ENCODE peak calls at places on chromosomes 3 and 15, in nine cellular contexts. G, I, K, Q, W, E, N, L and X are unnamed samples.

GRCh38 chr15:53808058-53808703 is 48.7 kb upstream of the WDR72 start:
- DNase-seq in G (no peak), I (no peak), K (peak; percentile 13), Q (peak; percentile 13), W (peak; percentile 2), E (no peak), N (no peak), L (no peak), X (no peak)

GRCh38 chr3:156206157-156206556 is 85.8 kb downstream of the KCNAB1 start:
- DNase-seq in G (no peak), I (no peak), K (no peak), Q (no peak), W (no peak), E (no peak), N (no peak), L (no peak), X (no peak)

GRCh38 chr3:94869059-94869547 is 806.2 kb downstream of the NSUN3 start:
- DNase-seq in G (no peak), I (no peak), K (no peak), Q (no peak), W (no peak), E (no peak), N (no peak), L (no peak), X (no peak)

GRCh38 chr3:141076821-141077571 is 25.8 kb downstream of the SPSB4 start:
- DNase-seq in G (peak; percentile 57), I (peak; percentile 53), K (no peak), Q (no peak), W (peak; percentile 48), E (peak; percentile 52), N (peak; percentile 21), L (peak; percentile 61), X (peak; percentile 42)

GRCh38 chr3:4524423-4524769 is 31.2 kb downstream of the ITPR1 start:
- DNase-seq in G (no peak), I (no peak), K (peak; percentile 95), Q (no peak), W (peak; percentile 88), E (no peak), N (no peak), L (no peak), X (no peak)

GRCh38 chr3:45676248-45677044 is 12.8 kb upstream of the SACM1L start:
- DNase-seq in G (no peak), I (no peak), K (no peak), Q (no peak), W (no peak), E (no peak), N (no peak), L (no peak), X (no peak)

GRCh38 chr3:107367353-107367752 is 9.9 kb upstream of the CCDC54 start:
- DNase-seq in G (no peak), I (no peak), K (peak; percentile 95), Q (no peak), W (peak; percentile 74), E (no peak), N (no peak), L (no peak), X (no peak)

GRCh38 chr3:46934508-46935167 is 41.9 kb downstream of the CCDC12 start:
- DNase-seq in G (no peak), I (peak; percentile 71), K (peak; percentile 85), Q (peak; percentile 13), W (peak; percentile 70), E (peak; percentile 69), N (no peak), L (no peak), X (no peak)

GRCh38 chr3:23004971-23005370 is 198.2 kb upstream of the UBE2E2 start:
- DNase-seq in G (no peak), I (no peak), K (peak; percentile 95), Q (peak; percentile 38), W (peak; percentile 76), E (no peak), N (no peak), L (no peak), X (no peak)

GRCh38 chr3:47283596-47284364 is 1.0 kb downstream of the KLHL18 start:
- DNase-seq in G (no peak), I (no peak), K (peak; percentile 17), Q (no peak), W (no peak), E (no peak), N (peak; percentile 39), L (peak; percentile 62), X (peak; percentile 10)

GRCh38 chr3:127710473-127710941 is 37.8 kb downstream of the ABTB1 start:
- DNase-seq in G (no peak), I (no peak), K (peak; percentile 81), Q (no peak), W (no peak), E (no peak), N (no peak), L (peak; percentile 21), X (no peak)

GRCh38 chr15:62389887-62390792 is 225.1 kb upstream of the C2CD4B start:
- DNase-seq in G (peak; percentile 35), I (peak; percentile 72), K (peak; percentile 70), Q (no peak), W (peak; percentile 82), E (peak; percentile 78), N (peak; percentile 42), L (peak; percentile 69), X (peak; percentile 81)

GRCh38 chr3:58683001-58683845 is 16.6 kb upstream of the FAM3D start:
- DNase-seq in G (no peak), I (no peak), K (peak; percentile 23), Q (no peak), W (no peak), E (no peak), N (no peak), L (no peak), X (no peak)

GRCh38 chr15:89665449-89666146 is 10.3 kb upstream of the KIF7 start:
- DNase-seq in G (peak; percentile 23), I (peak; percentile 70), K (peak; percentile 55), Q (no peak), W (peak; percentile 73), E (peak; percentile 76), N (no peak), L (peak; percentile 64), X (peak; percentile 79)

GRCh38 chr3:59436164-59436958 is 386.5 kb upstream of the CFAP20DC start:
- DNase-seq in G (no peak), I (no peak), K (no peak), Q (no peak), W (no peak), E (no peak), N (no peak), L (no peak), X (no peak)

GRCh38 chr3:49910409-49911123 is 6.9 kb upstream of the MST1R start:
- DNase-seq in G (no peak), I (no peak), K (no peak), Q (no peak), W (no peak), E (no peak), N (no peak), L (peak; percentile 86), X (no peak)

GRCh38 chr15:91862891-91863520 is 9.5 kb downstream of the SLCO3A1 start:
- DNase-seq in G (no peak), I (no peak), K (no peak), Q (no peak), W (no peak), E (no peak), N (no peak), L (no peak), X (no peak)
- H3K4me1 ChIP-seq in G (no peaks in the 10 kb centered on the region), I (peaks cover 100% of the 10 kb centered on the region), K (peaks cover 22% of the 10 kb centered on the region), Q (peaks cover 44% of the 10 kb centered on the region), W (peaks cover 52% of the 10 kb centered on the region), E (peaks cover 93% of the 10 kb centered on the region), N (peaks cover 16% of the 10 kb centered on the region), L (no peaks in the 10 kb centered on the region), X (peaks cover 26% of the 10 kb centered on the region)

GRCh38 chr3:42557849-42558248 is 23.9 kb downstream of the SEC22C start:
- DNase-seq in G (no peak), I (no peak), K (peak; percentile 38), Q (no peak), W (no peak), E (no peak), N (peak; percentile 34), L (no peak), X (no peak)
- TF ChIP-seq CTCF in G (no peak), I (peak; percentile 42), K (peak; percentile 60), Q (peak; percentile 24), W (no peak), E (no peak), N (peak; percentile 38), L (peak; percentile 42), X (no peak)

GRCh38 chr15:91945385-91945784 is 91.9 kb downstream of the SLCO3A1 start:
- DNase-seq in G (no peak), I (no peak), K (peak; percentile 22), Q (no peak), W (no peak), E (no peak), N (no peak), L (no peak), X (no peak)

GRCh38 chr15:91946914-91947313 is 93.4 kb downstream of the SLCO3A1 start:
- DNase-seq in G (no peak), I (no peak), K (no peak), Q (no peak), W (no peak), E (no peak), N (no peak), L (peak; percentile 46), X (no peak)

GRCh38 chr15:91947370-91947769 is 93.9 kb downstream of the SLCO3A1 start:
- DNase-seq in G (no peak), I (no peak), K (no peak), Q (no peak), W (no peak), E (no peak), N (no peak), L (no peak), X (no peak)

GRCh38 chr15:91944334-91944733 is 90.8 kb downstream of the SLCO3A1 start:
- DNase-seq in G (no peak), I (no peak), K (no peak), Q (no peak), W (no peak), E (no peak), N (no peak), L (no peak), X (no peak)

DNA sequence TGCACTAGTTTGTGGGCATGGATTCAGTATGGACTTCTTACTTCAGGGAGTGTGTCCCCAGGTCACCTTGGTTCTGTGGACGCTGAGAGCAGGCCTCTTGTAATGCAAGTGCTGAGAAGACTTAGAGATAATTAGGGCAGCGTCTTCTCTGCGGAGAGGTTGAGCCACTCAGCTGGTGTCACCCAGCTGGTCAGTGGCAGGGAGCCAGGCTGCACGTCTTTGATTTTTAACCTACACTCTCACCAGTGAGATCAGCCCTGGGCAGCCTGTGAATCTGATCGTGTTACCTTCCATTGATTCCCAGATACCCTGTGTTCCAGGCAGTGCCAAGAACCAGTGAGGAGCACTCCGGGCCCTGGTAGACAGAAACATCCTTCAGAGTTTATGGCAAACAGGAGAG is 92.6 kb downstream of the SLCO3A1 start:
- DNase-seq in G (no peak), I (no peak), K (no peak), Q (no peak), W (no peak), E (no peak), N (no peak), L (no peak), X (no peak)
- H3K4me1 ChIP-seq in G (peaks cover 37% of the 10 kb centered on the region), I (peaks cover 93% of the 10 kb centered on the region), K (peaks cover 18% of the 10 kb centered on the region), Q (peaks cover 37% of the 10 kb centered on the region), W (peaks cover 60% of the 10 kb centered on the region), E (peaks cover 88% of the 10 kb centered on the region), N (peaks cover 42% of the 10 kb centered on the region), L (peaks cover 6% of the 10 kb centered on the region), X (peaks cover 38% of the 10 kb centered on the region)

DNA sequence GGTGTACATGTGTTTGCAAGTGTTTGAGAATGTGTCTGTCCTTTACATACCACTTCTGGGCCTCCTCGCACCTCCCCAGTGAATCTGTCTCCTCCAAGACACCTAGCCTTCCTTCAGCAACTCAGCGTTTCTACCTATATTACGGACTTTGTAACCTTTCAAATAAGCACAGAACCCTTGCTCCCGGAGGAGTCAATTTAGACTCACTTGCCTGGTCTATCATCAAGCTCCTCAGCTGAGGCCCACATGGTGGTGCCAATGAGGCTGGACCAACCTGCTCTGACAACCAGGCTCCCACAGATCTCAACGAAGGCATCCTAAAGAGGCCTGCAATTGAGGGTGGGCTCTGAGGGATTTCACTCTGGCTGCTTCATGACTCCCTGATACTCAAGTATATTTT is 32.8 kb upstream of the TIMP4 start:
- DNase-seq in G (no peak), I (no peak), K (no peak), Q (no peak), W (no peak), E (no peak), N (no peak), L (no peak), X (no peak)
- TF ChIP-seq CTCF in G (no peak), I (no peak), K (no peak), Q (no peak), W (no peak), E (no peak), N (no peak), L (no peak), X (no peak)